ENCODE peak calls at places on chromosomes 16 and 17, in five cellular contexts. P, X, L, E and B are unnamed samples.

GRCh38 chr16:28623172-28623711 is 13.4 kb upstream of the SULT1A1 start:
- DNase-seq in P (no peak), X (peak; percentile 37), L (peak; percentile 66), E (peak; percentile 61), B (peak; percentile 76)

GRCh38 chr17:42078396-42079042 is 19.8 kb downstream of the ZNF385C start:
- DNase-seq in P (no peak), X (no peak), L (no peak), E (no peak), B (no peak)

GRCh38 chr17:32831627-32832243 is 45.2 kb downstream of the MYO1D start:
- DNase-seq in P (no peak), X (no peak), L (no peak), E (no peak), B (no peak)

GRCh38 chr16:67022531-67023214 is 6.3 kb upstream of the CBFB start:
- DNase-seq in P (no peak), X (no peak), L (no peak), E (no peak), B (no peak)

GRCh38 chr16:70746040-70746707 is 54.8 kb downstream of the VAC14 start:
- DNase-seq in P (no peak), X (no peak), L (no peak), E (no peak), B (no peak)

GRCh38 chr17:48510761-48511604 is 19.8 kb downstream of the HOXB1 start:
- DNase-seq in P (no peak), X (peak; percentile 67), L (peak; percentile 6), E (peak; percentile 7), B (no peak)

GRCh38 chr17:68588362-68588761 is 12.8 kb downstream of the FAM20A start:
- DNase-seq in P (no peak), X (no peak), L (no peak), E (no peak), B (no peak)

GRCh38 chr16:379183-379960 is 2.4 kb downstream of the PGAP6 start:
- DNase-seq in P (no peak), X (no peak), L (no peak), E (no peak), B (no peak)

GRCh38 chr16:86052926-86053325 is 154.0 kb downstream of the IRF8 start:
- DNase-seq in P (no peak), X (no peak), L (no peak), E (no peak), B (no peak)

GRCh38 chr16:983044-984030 is 1.8 kb downstream of the SOX8 start:
- DNase-seq in P (no peak), X (no peak), L (no peak), E (no peak), B (no peak)

GRCh38 chr16:84356591-84357116 is 11.7 kb upstream of the ATP2C2 start:
- DNase-seq in P (peak; percentile 27), X (no peak), L (no peak), E (no peak), B (no peak)

GRCh38 chr17:8223356-8224063 is 13.1 kb upstream of the AURKB start:
- DNase-seq in P (no peak), X (peak; percentile 66), L (peak; percentile 54), E (peak; percentile 53), B (peak; percentile 61)

GRCh38 chr17:39217734-39218369 is 7.9 kb downstream of the STAC2 start:
- DNase-seq in P (no peak), X (no peak), L (no peak), E (no peak), B (no peak)

GRCh38 chr17:38897176-38897575 is 27.3 kb downstream of the LASP1 start:
- DNase-seq in P (no peak), X (no peak), L (no peak), E (no peak), B (no peak)

GRCh38 chr16:86529160-86529559 is 18.8 kb downstream of the FOXF1 start:
- DNase-seq in P (no peak), X (no peak), L (no peak), E (no peak), B (no peak)

GRCh38 chr16:47939690-47940089 is 216.1 kb downstream of the ABCC12 start:
- DNase-seq in P (no peak), X (no peak), L (no peak), E (no peak), B (no peak)

GRCh38 chr16:28984619-28985135 is at the start of gene LAT:
- DNase-seq in P (no peak), X (no peak), L (peak; percentile 64), E (peak; percentile 61), B (no peak)

GRCh38 chr16:47774661-47775060 is 313.5 kb downstream of the PHKB start:
- DNase-seq in P (no peak), X (no peak), L (no peak), E (no peak), B (no peak)

GRCh38 chr17:33968350-33969044 is 286.6 kb upstream of the CCL2 start:
- DNase-seq in P (no peak), X (peak; percentile 27), L (no peak), E (no peak), B (peak; percentile 70)

GRCh38 chr17:386145-386876 is 33.7 kb upstream of the RPH3AL start:
- DNase-seq in P (no peak), X (peak; percentile 92), L (peak; percentile 63), E (peak; percentile 78), B (no peak)

GRCh38 chr17:82053556-82054263 is 2.0 kb downstream of the GPS1 start:
- DNase-seq in P (no peak), X (no peak), L (no peak), E (no peak), B (no peak)

GRCh38 chr17:68906638-68907037 is 48.6 kb downstream of the ABCA8 start:
- DNase-seq in P (no peak), X (no peak), L (no peak), E (no peak), B (no peak)

GRCh38 chr16:83433201-83433600 is 374.6 kb upstream of the HSBP1 start:
- DNase-seq in P (no peak), X (no peak), L (no peak), E (no peak), B (no peak)

GRCh38 chr17:63709110-63709509 is 9.2 kb upstream of the LIMD2 start:
- DNase-seq in P (no peak), X (no peak), L (no peak), E (no peak), B (no peak)

GRCh38 chr16:24075302-24075701 is 180.8 kb upstream of the CACNG3 start:
- DNase-seq in P (no peak), X (no peak), L (no peak), E (no peak), B (no peak)

GRCh38 chr16:67197704-67198103 is 1.2 kb upstream of the ELMO3 start:
- DNase-seq in P (no peak), X (peak; percentile 24), L (no peak), E (no peak), B (no peak)

GRCh38 chr16:70434489-70435260 is 4.2 kb downstream of the ST3GAL2 start:
- DNase-seq in P (no peak), X (peak; percentile 16), L (no peak), E (no peak), B (no peak)

GRCh38 chr16:57038151-57038550 is 48.8 kb downstream of the NLRC5 start:
- DNase-seq in P (no peak), X (no peak), L (no peak), E (no peak), B (no peak)

GRCh38 chr16:2777231-2777902 is at the start of gene ELOB:
- DNase-seq in P (no peak), X (peak; percentile 99), L (peak; percentile 80), E (peak; percentile 88), B (peak; percentile 81)

GRCh38 chr17:57114085-57114673 is 29.1 kb downstream of the AKAP1 start:
- DNase-seq in P (no peak), X (peak; percentile 81), L (peak; percentile 59), E (peak; percentile 68), B (no peak)

GRCh38 chr17:4947010-4947410 is 1.3 kb downstream of the PFN1 start:
- DNase-seq in P (no peak), X (no peak), L (no peak), E (no peak), B (no peak)

GRCh38 chr16:86734559-86735480 is 156.5 kb downstream of the FOXL1 start:
- DNase-seq in P (no peak), X (no peak), L (no peak), E (no peak), B (no peak)

GRCh38 chr17:40548491-40548981 is 16.7 kb downstream of the CCR7 start:
- DNase-seq in P (no peak), X (no peak), L (no peak), E (no peak), B (no peak)

GRCh38 chr16:84024854-84025253 is 17.7 kb downstream of the SLC38A8 start:
- DNase-seq in P (no peak), X (no peak), L (no peak), E (no peak), B (no peak)

GRCh38 chr17:17994271-17994670 is 21.6 kb downstream of the DRC3 start:
- DNase-seq in P (no peak), X (no peak), L (peak; percentile 4), E (no peak), B (no peak)

GRCh38 chr17:17075037-17075755 is 32.9 kb downstream of the MPRIP start:
- DNase-seq in P (no peak), X (no peak), L (no peak), E (no peak), B (no peak)